ENCODE peak calls at places on chromosomes 1 and 21, in ten cellular contexts. P is neural crest cell, S is heart left ventricle, H is IMR-90, X is Peyer's patch, O is GM12865, R is suprapubic skin, L is GM13976, C is osteocyte, V is HL-60. T is an unnamed sample.

GRCh38 chr1:110007458-110007857 is 22.9 kb downstream of the AHCYL1 start:
- DNase-seq in L (no peak), H (no peak), R (no peak), C (no peak), O (no peak), S (no peak), P (no peak), V (no peak), X (no peak), T (no peak)

GRCh38 chr1:201206152-201206551 is 15.5 kb downstream of the IGFN1 start:
- DNase-seq in L (no peak), X (no peak), O (no peak), P (no peak), C (no peak), R (no peak), V (no peak), H (no peak), S (no peak), T (no peak)

GRCh38 chr1:228147768-228148167 is 2.0 kb upstream of the GJC2 start:
- DNase-seq in H (no peak), S (no peak), O (no peak), V (no peak), R (peak; percentile 58), P (no peak), C (no peak), L (no peak), X (no peak), T (peak; percentile 7)

GRCh38 chr1:243917177-243917862 is 67.3 kb upstream of the AKT3 start:
- DNase-seq in P (peak; percentile 28), H (peak; percentile 93), V (no peak), O (no peak), L (peak; percentile 53), R (no peak), C (no peak), S (peak; percentile 31), X (no peak), T (no peak)

GRCh38 chr1:64073705-64074104 is 129.7 kb upstream of the UBE2U start:
- DNase-seq in L (no peak), S (peak; percentile 37), X (no peak), R (no peak), P (no peak), V (no peak), O (no peak), C (no peak), H (no peak), T (no peak)

GRCh38 chr1:9630331-9631081 is 21.0 kb upstream of the PIK3CD start:
- DNase-seq in P (no peak), V (peak; percentile 36), X (peak; percentile 50), R (no peak), L (no peak), O (peak; percentile 18), C (no peak), H (no peak), S (no peak), T (no peak)

GRCh38 chr1:201481761-201482493 is 12.9 kb upstream of the PHLDA3 start:
- DNase-seq in S (peak; percentile 90), X (peak; percentile 74), C (peak; percentile 94), O (peak; percentile 90), P (peak; percentile 85), R (peak; percentile 93), H (peak; percentile 73), V (peak; percentile 77), L (peak; percentile 91), T (peak; percentile 78)

GRCh38 chr21:42560517-42561179 is 47.0 kb downstream of the SLC37A1 start:
- DNase-seq in R (peak; percentile 29), X (no peak), L (no peak), C (no peak), S (no peak), H (no peak), V (no peak), O (no peak), P (no peak), T (no peak)

GRCh38 chr1:16972210-16972916 is 8.1 kb downstream of the MFAP2 start:
- DNase-seq in V (no peak), H (no peak), X (no peak), L (no peak), C (no peak), R (no peak), O (no peak), P (no peak), S (no peak), T (no peak)

GRCh38 chr1:107019166-107019565 is 37.3 kb upstream of the PRMT6 start:
- DNase-seq in S (no peak), P (no peak), X (no peak), V (no peak), H (peak; percentile 65), C (no peak), O (no peak), L (no peak), R (no peak), T (no peak)

GRCh38 chr1:176056312-176056711 is 150.8 kb downstream of the COP1 start:
- DNase-seq in O (no peak), S (no peak), V (no peak), L (no peak), X (no peak), H (no peak), R (no peak), P (no peak), C (no peak), T (no peak)

GRCh38 chr1:61140778-61141177 is 58.4 kb downstream of the NFIA start:
- DNase-seq in S (no peak), X (no peak), R (no peak), L (no peak), P (no peak), H (no peak), V (peak; percentile 35), C (no peak), O (no peak), T (no peak)

GRCh38 chr1:8142955-8143629 is 117.0 kb upstream of the ERRFI1 start:
- DNase-seq in H (peak; percentile 74), L (no peak), X (no peak), V (no peak), P (no peak), O (no peak), R (no peak), S (no peak), C (no peak), T (no peak)

GRCh38 chr1:65393345-65393744 is 27.1 kb upstream of the LEPR start:
- DNase-seq in H (peak; percentile 34), V (no peak), X (no peak), P (no peak), C (no peak), S (no peak), L (peak; percentile 9), O (peak; percentile 73), R (no peak), T (no peak)

GRCh38 chr1:80375662-80376061 is 1369.1 kb upstream of the ADGRL4 start:
- DNase-seq in X (no peak), S (no peak), P (no peak), C (no peak), O (no peak), V (no peak), L (no peak), H (peak; percentile 89), R (no peak), T (no peak)

GRCh38 chr1:47679301-47679751 is 241.5 kb downstream of the FOXD2 start:
- DNase-seq in C (peak; percentile 78), V (peak; percentile 48), P (no peak), L (no peak), X (no peak), H (no peak), R (peak; percentile 46), O (no peak), S (no peak), T (no peak)

DNA sequence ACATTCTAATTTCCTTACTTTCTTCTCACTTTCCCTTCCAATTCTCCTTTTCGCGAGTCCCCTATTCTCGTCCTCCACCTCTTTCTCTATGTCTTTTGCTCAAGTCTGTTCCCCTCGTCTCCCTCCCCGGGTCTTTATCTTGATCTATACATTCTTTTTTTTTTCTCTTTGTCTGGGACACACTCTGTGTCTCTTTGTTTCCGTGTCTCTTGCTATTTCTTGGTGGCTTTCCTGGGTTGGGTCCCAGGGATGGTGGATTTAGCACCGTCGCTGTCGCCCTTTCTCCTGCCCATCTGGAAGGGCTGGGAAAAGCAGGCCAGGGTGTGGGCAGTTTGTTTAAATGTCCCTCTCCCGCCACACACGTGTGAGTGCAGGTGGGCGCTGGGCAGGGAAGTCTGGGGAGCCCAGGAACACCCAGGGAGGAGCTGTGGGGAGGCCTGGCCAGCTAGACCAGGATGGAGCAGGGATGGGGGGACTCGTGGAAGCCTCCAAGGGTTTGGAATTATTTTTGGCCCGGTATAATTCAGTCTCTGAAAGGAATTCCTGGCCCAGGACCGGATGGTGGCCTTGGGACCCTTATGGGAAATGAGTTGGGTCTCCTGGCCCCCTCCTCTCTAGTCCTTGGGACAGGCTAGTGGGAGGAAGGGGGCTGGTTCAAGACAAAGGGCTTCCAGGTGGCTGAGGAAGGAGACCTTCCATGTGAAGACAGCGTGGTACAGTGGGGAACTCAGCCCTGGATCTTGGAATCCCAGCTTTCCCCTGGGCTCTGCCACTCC is 9.5 kb upstream of the ID3 start:
- DNase-seq in V (no peak), P (no peak), X (no peak), S (no peak), O (no peak), R (no peak), L (no peak), H (no peak), C (no peak), T (no peak)
- TF ChIP-seq CTCF in V (no peak), P (no peak), X (no peak), S (no peak), O (no peak), R (no peak), L (no peak), H (no peak), C (no peak), T (no peak)

DNA sequence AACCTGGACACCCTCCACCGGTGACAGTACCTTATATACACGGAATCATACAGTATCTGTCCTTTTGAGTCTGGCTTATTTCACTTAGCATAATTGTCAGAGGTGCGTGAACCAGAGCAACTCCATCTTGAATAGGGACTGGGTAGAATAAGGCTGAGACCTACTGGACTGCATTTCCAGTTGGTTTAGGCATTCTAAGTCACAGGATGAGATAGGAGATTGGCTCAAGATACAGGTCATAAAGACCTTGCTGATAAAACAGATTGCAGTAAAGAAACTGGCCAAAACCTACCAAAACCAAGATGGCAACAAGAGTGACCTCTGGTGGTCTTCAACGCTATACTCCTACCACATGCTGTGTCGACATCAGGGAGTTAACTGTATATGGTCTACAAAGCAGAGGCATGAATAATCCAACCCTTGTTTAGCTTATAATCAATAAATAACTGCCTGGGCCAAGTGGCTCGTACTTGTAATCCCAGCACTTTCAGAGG is 1.4 kb upstream of the FDPS start:
- DNase-seq in P (no peak), H (peak; percentile 61), S (no peak), R (no peak), X (no peak), O (peak; percentile 72), V (peak; percentile 52), L (no peak), C (no peak), T (no peak)
- TF ChIP-seq CTCF in P (peak; percentile 50), H (peak; percentile 50), S (peak; percentile 36), R (no peak), X (no peak), O (peak; percentile 40), V (no peak), L (no peak), C (peak; percentile 40), T (no peak)

GRCh38 chr1:36467027-36467410 is 2.8 kb upstream of the MRPS15 start:
- DNase-seq in C (no peak), R (no peak), P (no peak), S (no peak), H (no peak), V (no peak), O (no peak), L (no peak), X (no peak), T (no peak)
- TF ChIP-seq CTCF in C (no peak), R (no peak), P (no peak), S (no peak), H (no peak), V (no peak), O (no peak), L (no peak), X (no peak), T (no peak)

GRCh38 chr1:166876540-166876838 is 425 bp upstream of the TADA1 start:
- DNase-seq in S (no peak), X (no peak), R (no peak), P (no peak), V (no peak), O (no peak), L (no peak), C (no peak), H (no peak), T (no peak)
- TF ChIP-seq CTCF in S (no peak), X (peak; percentile 45), R (no peak), P (peak; percentile 54), V (no peak), O (peak; percentile 13), L (no peak), C (peak; percentile 27), H (no peak), T (no peak)

T was measured in gastrocnemius medialis.